ENCODE peak calls at places on chromosomes 3 and 15, in five cellular contexts. T is ELR; B is amygdala; X is stimulated activated CD8-positive, alpha-beta memory T cell treated with anti-CD3 and anti-CD28 coated beads, Interleukin-7, amount 100 ng/mL, for 48 hours; P is GM12865. Q is an unnamed sample.

GRCh38 chr3:126939347-126939735 is 43.6 kb upstream of the PLXNA1 start:
- DNase-seq in T (no peak), B (no peak), X (no peak), P (no peak), Q (no peak)

GRCh38 chr3:118080886-118081285 is 953.8 kb downstream of the IGSF11 start:
- DNase-seq in T (no peak), B (no peak), X (no peak), P (no peak), Q (no peak)

GRCh38 chr3:64411101-64411500 is 185.8 kb upstream of the PRICKLE2 start:
- DNase-seq in T (no peak), B (no peak), X (no peak), P (no peak), Q (no peak)

GRCh38 chr3:115062009-115062408 is 85.1 kb downstream of the ZBTB20 start:
- DNase-seq in T (no peak), B (peak; percentile 83), X (no peak), P (no peak), Q (no peak)

GRCh38 chr3:187406927-187407326 is 38.7 kb downstream of the RTP4 start:
- DNase-seq in T (no peak), B (no peak), X (no peak), P (no peak), Q (no peak)

GRCh38 chr15:73994912-73995622 is 551 bp downstream of the PML start:
- DNase-seq in T (no peak), B (no peak), X (no peak), P (no peak), Q (no peak)

GRCh38 chr3:145243875-145244274 is 917.1 kb downstream of the PLOD2 start:
- DNase-seq in T (peak; percentile 37), B (no peak), X (no peak), P (no peak), Q (no peak)

GRCh38 chr3:132721479-132722164 is 587 bp downstream of the NPHP3 start:
- DNase-seq in T (peak; percentile 82), B (no peak), X (peak; percentile 10), P (peak; percentile 62), Q (peak; percentile 94)

GRCh38 chr3:65979152-65979551 is 59.6 kb downstream of the MAGI1 start:
- DNase-seq in T (peak; percentile 55), B (no peak), X (no peak), P (no peak), Q (no peak)

GRCh38 chr15:100602822-100603393 is 519 bp downstream of the ASB7 start:
- DNase-seq in T (peak; percentile 59), B (no peak), X (peak; percentile 44), P (peak; percentile 83), Q (no peak)

GRCh38 chr3:37511357-37511970 is 337.1 kb upstream of the LRRFIP2 start:
- DNase-seq in T (no peak), B (no peak), X (no peak), P (no peak), Q (no peak)

GRCh38 chr15:90932660-90932991 is 277 bp upstream of the HDDC3 start:
- DNase-seq in T (no peak), B (no peak), X (no peak), P (no peak), Q (no peak)

GRCh38 chr3:42014443-42014945 is 52.6 kb upstream of the ULK4 start:
- DNase-seq in T (peak; percentile 44), B (no peak), X (no peak), P (peak; percentile 74), Q (no peak)

GRCh38 chr15:51758645-51759044 is 7.2 kb downstream of the TMOD2 start:
- DNase-seq in T (peak; percentile 44), B (no peak), X (no peak), P (no peak), Q (no peak)

GRCh38 chr3:100277255-100277800 is 16.5 kb downstream of the TBC1D23 start:
- DNase-seq in T (no peak), B (no peak), X (no peak), P (no peak), Q (no peak)

GRCh38 chr15:99425666-99426301 is 140.0 kb upstream of the MEF2A start:
- DNase-seq in T (no peak), B (no peak), X (no peak), P (no peak), Q (no peak)

GRCh38 chr15:89307791-89308190 is 26.8 kb downstream of the POLG start:
- DNase-seq in T (peak; percentile 55), B (no peak), X (no peak), P (no peak), Q (no peak)

GRCh38 chr3:127182848-127183714 is 9.8 kb upstream of the PRR23E start:
- DNase-seq in T (no peak), B (no peak), X (no peak), P (no peak), Q (no peak)

GRCh38 chr15:100001405-100001804 is 268.2 kb upstream of the LYSMD4 start:
- DNase-seq in T (peak; percentile 39), B (no peak), X (peak; percentile 50), P (no peak), Q (no peak)

GRCh38 chr3:10883478-10884234 is 67.6 kb downstream of the SLC6A11 start:
- DNase-seq in T (peak; percentile 19), B (no peak), X (no peak), P (peak; percentile 29), Q (no peak)

GRCh38 chr3:14373753-14374376 is 28.5 kb upstream of the SLC6A6 start:
- DNase-seq in T (no peak), B (no peak), X (no peak), P (no peak), Q (no peak)

GRCh38 chr15:69390575-69390974 is 23.6 kb upstream of the KIF23 start:
- DNase-seq in T (peak; percentile 93), B (no peak), X (no peak), P (no peak), Q (no peak)

Q was measured in vagina.